ENCODE peak calls at places on chromosomes 6 and 20, in five cellular contexts. V is SK-N-SH, U is HCT116, T is breast epithelium, D is sigmoid colon. R is an unnamed sample.

GRCh38 chr20:54475334-54476287 is at the start of gene DOK5:
- DNase-seq in V (peak), U (no peak), T (no peak), D (peak), R (no peak)

GRCh38 chr6:31619805-31620585 is 520 bp upstream of the PRRC2A start:
- DNase-seq in V (peak), U (peak), T (peak), D (peak), R (peak)

GRCh38 chr20:49699200-49699992 is 14.3 kb downstream of the B4GALT5 start:
- DNase-seq in V (no peak), U (no peak), T (no peak), D (no peak), R (no peak)

GRCh38 chr20:43304598-43304997 is 114.9 kb upstream of the PTPRT start:
- DNase-seq in V (no peak), U (no peak), T (no peak), D (no peak), R (no peak)

GRCh38 chr20:44650777-44651493 is 564 bp downstream of the ADA start:
- DNase-seq in V (no peak), U (no peak), T (no peak), D (no peak), R (peak)

GRCh38 chr6:31528307-31528777 is 420 bp upstream of the MCCD1 start:
- DNase-seq in V (no peak), U (no peak), T (no peak), D (no peak), R (no peak)

GRCh38 chr6:30696432-30696831 is 5.6 kb upstream of the NRM start:
- DNase-seq in V (no peak), U (no peak), T (no peak), D (no peak), R (peak)

GRCh38 chr20:59400666-59401065 is 100.3 kb downstream of the EDN3 start:
- DNase-seq in V (no peak), U (no peak), T (no peak), D (no peak), R (no peak)

GRCh38 chr6:32109114-32109764 is at the start of gene TNXB:
- DNase-seq in V (peak), U (no peak), T (no peak), D (no peak), R (no peak)

GRCh38 chr6:145761584-145761983 is 26.3 kb upstream of the EPM2A start:
- DNase-seq in V (no peak), U (no peak), T (no peak), D (no peak), R (no peak)

GRCh38 chr6:159108438-159108985 is 60.7 kb upstream of the FNDC1 start:
- DNase-seq in V (no peak), U (no peak), T (no peak), D (no peak), R (no peak)

GRCh38 chr6:132695773-132696172 is 18.1 kb downstream of the VNN1 start:
- DNase-seq in V (no peak), U (no peak), T (no peak), D (no peak), R (no peak)

GRCh38 chr6:115882174-115882573 is 178.5 kb downstream of the FRK start:
- DNase-seq in V (no peak), U (peak), T (no peak), D (no peak), R (no peak)

GRCh38 chr6:119974430-119975159 is 625.0 kb upstream of the MAN1A1 start:
- DNase-seq in V (no peak), U (no peak), T (no peak), D (no peak), R (no peak)

GRCh38 chr6:16061833-16062232 is 67.1 kb upstream of the MYLIP start:
- DNase-seq in V (no peak), U (no peak), T (no peak), D (no peak), R (no peak)
- TF ChIP-seq POLR2AphosphoS5 in V (no peak), U (no peak), T (no peak), D (no peak), R (no peak)

GRCh38 chr6:158040804-158041347 is 59.2 kb downstream of the SYNJ2 start:
- DNase-seq in V (no peak), U (no peak), T (no peak), D (peak), R (peak)

GRCh38 chr6:158041788-158042187 is 60.1 kb downstream of the SYNJ2 start:
- DNase-seq in V (no peak), U (no peak), T (no peak), D (peak), R (no peak)

GRCh38 chr6:158043008-158043407 is 61.3 kb downstream of the SYNJ2 start:
- DNase-seq in V (no peak), U (no peak), T (no peak), D (peak), R (no peak)

GRCh38 chr6:158041370-158041769 is 59.7 kb downstream of the SYNJ2 start:
- DNase-seq in V (no peak), U (no peak), T (no peak), D (no peak), R (no peak)

DNA sequence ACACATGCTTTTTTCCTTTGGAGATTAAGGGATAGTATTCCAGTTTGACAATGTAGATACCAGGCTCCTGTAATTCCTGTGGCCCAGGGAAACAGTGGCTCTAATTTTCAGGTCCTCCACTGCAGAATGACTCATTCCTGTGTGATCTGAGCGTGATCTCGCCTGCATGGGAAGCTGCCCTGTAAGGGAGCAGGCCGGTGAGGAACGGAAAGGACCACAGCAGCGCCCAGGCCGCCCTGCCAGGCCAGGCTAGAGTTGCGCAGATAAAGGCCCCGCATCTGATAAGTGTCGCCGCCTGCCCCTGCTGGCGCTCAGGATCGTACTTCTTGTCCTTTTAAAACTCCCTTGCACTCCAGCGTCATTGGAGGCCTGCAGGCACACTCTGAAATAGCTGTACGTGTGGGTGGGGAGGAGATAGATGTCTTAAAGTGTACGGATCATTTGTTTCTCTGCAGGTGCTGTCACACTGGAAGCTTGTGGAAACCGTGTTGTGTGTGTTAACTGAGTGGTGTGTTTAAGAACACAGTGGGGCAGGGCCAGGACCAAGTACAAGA is 60.7 kb downstream of the SYNJ2 start:
- DNase-seq in V (peak), U (peak), T (no peak), D (peak), R (no peak)
- TF ChIP-seq POLR2AphosphoS5 in V (no peak), U (peak), T (peak), D (peak), R (no peak)

DNA sequence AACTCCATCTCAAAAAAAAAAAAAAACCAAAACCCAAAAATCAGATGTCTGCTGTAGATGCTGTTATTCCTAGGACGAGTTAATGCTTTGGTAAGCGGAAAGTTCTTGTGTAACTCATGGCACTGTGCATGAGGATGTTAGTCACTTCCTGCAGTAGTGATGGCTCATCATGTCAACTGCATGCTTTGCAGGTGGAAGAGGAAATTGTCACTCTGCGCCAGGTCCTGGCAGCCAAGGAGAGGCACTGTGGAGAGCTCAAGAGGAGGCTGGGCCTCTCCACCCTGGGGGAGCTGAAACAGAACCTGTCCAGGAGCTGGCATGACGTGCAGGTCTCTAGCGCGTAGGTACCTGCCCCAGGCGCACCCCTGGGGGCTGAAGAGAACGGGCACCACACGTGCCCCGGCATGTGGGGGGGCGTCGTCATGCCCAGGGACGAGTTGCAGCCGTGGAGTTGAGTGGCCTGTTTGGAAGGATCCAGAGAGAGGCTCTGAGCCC is 8.5 kb downstream of the TPD52L2 start:
- DNase-seq in V (no peak), U (no peak), T (no peak), D (peak), R (peak)
- TF ChIP-seq POLR2AphosphoS5 in V (no peak), U (no peak), T (peak), D (peak), R (peak)

GRCh38 chr6:84466521-84466920 is 239.1 kb upstream of the CEP162 start:
- DNase-seq in V (no peak), U (peak), T (no peak), D (no peak), R (no peak)
- TF ChIP-seq POLR2AphosphoS5 in V (no peak), U (no peak), T (no peak), D (no peak), R (no peak)

GRCh38 chr6:55713411-55713810 is 134.4 kb upstream of the HMGCLL1 start:
- DNase-seq in V (no peak), U (no peak), T (no peak), D (no peak), R (no peak)
- TF ChIP-seq POLR2AphosphoS5 in V (no peak), U (no peak), T (no peak), D (peak), R (no peak)

DNA sequence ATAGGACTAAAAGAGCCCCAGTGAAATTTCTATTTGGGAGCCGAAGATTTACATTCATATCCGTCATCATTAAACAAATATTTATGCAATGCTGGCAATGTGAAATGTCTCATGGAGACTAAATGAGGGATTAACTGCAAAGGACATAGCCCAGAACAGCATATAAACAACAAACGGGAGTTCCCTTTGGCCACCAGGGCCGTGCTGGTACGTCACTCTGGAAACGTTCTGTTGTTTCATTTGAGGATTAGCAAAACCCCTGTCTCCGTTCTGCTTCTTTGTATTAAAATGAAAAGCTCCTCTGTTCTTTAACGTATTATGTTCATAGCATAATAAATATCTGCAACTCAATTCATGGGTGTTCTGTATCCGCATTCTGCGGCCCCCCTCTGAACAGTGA is 90.3 kb upstream of the TNFAIP3 start:
- DNase-seq in V (no peak), U (no peak), T (no peak), D (no peak), R (no peak)
- TF ChIP-seq POLR2AphosphoS5 in V (no peak), U (no peak), T (no peak), D (peak), R (no peak)

R was measured in spleen.